ENCODE peak calls at places on chromosomes 6 and 20, in five cellular contexts. L, I, J, N and E are unnamed samples.

GRCh38 chr6:150352321-150353296 is 16.2 kb upstream of the IYD start:
- DNase-seq in L (peak; percentile 66), I (no peak), J (peak; percentile 87), N (no peak), E (no peak)

GRCh38 chr6:37830225-37830624 is 10.7 kb downstream of the ZFAND3 start:
- DNase-seq in L (no peak), I (no peak), J (no peak), N (no peak), E (no peak)

GRCh38 chr6:136539967-136540366 is 10.3 kb downstream of the MAP7 start:
- DNase-seq in L (no peak), I (no peak), J (no peak), N (no peak), E (no peak)

GRCh38 chr6:5610640-5611039 is 349.3 kb downstream of the FARS2 start:
- DNase-seq in L (no peak), I (no peak), J (no peak), N (no peak), E (no peak)

GRCh38 chr20:3808141-3808479 is 12.0 kb downstream of the CDC25B start:
- DNase-seq in L (peak; percentile 98), I (no peak), J (peak; percentile 96), N (no peak), E (no peak)

GRCh38 chr6:46419576-46420002 is 71.7 kb downstream of the RCAN2 start:
- DNase-seq in L (peak; percentile 85), I (no peak), J (peak; percentile 73), N (no peak), E (no peak)

GRCh38 chr6:148336901-148337300 is 5.7 kb upstream of the SASH1 start:
- DNase-seq in L (no peak), I (no peak), J (no peak), N (no peak), E (no peak)

GRCh38 chr6:163137504-163137903 is 277.0 kb upstream of the QKI start:
- DNase-seq in L (no peak), I (no peak), J (no peak), N (no peak), E (no peak)

GRCh38 chr20:22918286-22918983 is 116.7 kb upstream of the SSTR4 start:
- DNase-seq in L (no peak), I (no peak), J (no peak), N (no peak), E (no peak)

GRCh38 chr6:10404799-10405524 is 9.9 kb downstream of the TFAP2A start:
- DNase-seq in L (no peak), I (no peak), J (no peak), N (no peak), E (no peak)

GRCh38 chr6:165218816-165219215 is 90.6 kb downstream of the C6orf118 start:
- DNase-seq in L (no peak), I (no peak), J (peak; percentile 65), N (no peak), E (no peak)

GRCh38 chr6:112372213-112372806 is 25.2 kb downstream of the RFPL4B start:
- DNase-seq in L (peak; percentile 59), I (no peak), J (peak; percentile 48), N (no peak), E (no peak)

GRCh38 chr20:44324343-44324742 is 12.5 kb upstream of the R3HDML start:
- DNase-seq in L (no peak), I (no peak), J (no peak), N (no peak), E (no peak)

GRCh38 chr6:147947521-147947920 is 395.1 kb upstream of the SASH1 start:
- DNase-seq in L (peak; percentile 83), I (no peak), J (peak; percentile 49), N (no peak), E (no peak)

GRCh38 chr6:44078795-44079671 is 48.2 kb downstream of the MRPL14 start:
- DNase-seq in L (peak; percentile 73), I (peak; percentile 85), J (peak; percentile 65), N (peak; percentile 72), E (peak; percentile 69)

GRCh38 chr6:72657798-72658197 is 35.9 kb downstream of the KCNQ5 start:
- DNase-seq in L (no peak), I (no peak), J (peak; percentile 62), N (no peak), E (no peak)

GRCh38 chr20:63739129-63740069 is at the start of gene SLC2A4RG:
- DNase-seq in L (peak; percentile 72), I (peak; percentile 91), J (peak; percentile 74), N (peak; percentile 66), E (no peak)

GRCh38 chr6:51960419-51960818 is 127.0 kb downstream of the PKHD1 start:
- DNase-seq in L (no peak), I (no peak), J (no peak), N (no peak), E (no peak)

GRCh38 chr20:21505810-21506530 is 7.9 kb downstream of the NKX2-2 start:
- DNase-seq in L (peak; percentile 38), I (peak; percentile 75), J (peak; percentile 29), N (peak; percentile 69), E (peak; percentile 59)

GRCh38 chr6:150016324-150017185 is 8.8 kb downstream of the RAET1L start:
- DNase-seq in L (peak; percentile 71), I (no peak), J (peak; percentile 67), N (peak; percentile 58), E (peak; percentile 45)

GRCh38 chr20:58888521-58889333 is 36.2 kb downstream of the GNAS start:
- DNase-seq in L (peak; percentile 80), I (peak; percentile 92), J (peak; percentile 81), N (peak; percentile 82), E (peak; percentile 73)

GRCh38 chr20:58137236-58137635 is 91.2 kb downstream of the ANKRD60 start:
- DNase-seq in L (no peak), I (no peak), J (no peak), N (no peak), E (no peak)

GRCh38 chr20:16428112-16428511 is 145.1 kb downstream of the KIF16B start:
- DNase-seq in L (no peak), I (no peak), J (no peak), N (no peak), E (no peak)

GRCh38 chr6:42787018-42787611 is 5.3 kb downstream of the BICRAL start:
- DNase-seq in L (no peak), I (no peak), J (no peak), N (no peak), E (no peak)

GRCh38 chr20:2873747-2874041 is 413 bp downstream of the PTPRA start:
- DNase-seq in L (no peak), I (peak; percentile 62), J (no peak), N (peak; percentile 66), E (peak; percentile 42)

GRCh38 chr6:108263371-108263770 is 2.5 kb upstream of the SNX3 start:
- DNase-seq in L (no peak), I (no peak), J (no peak), N (no peak), E (no peak)

GRCh38 chr6:41318648-41319565 is 16.5 kb upstream of the NCR2 start:
- DNase-seq in L (peak; percentile 80), I (peak; percentile 91), J (peak; percentile 70), N (peak; percentile 84), E (peak; percentile 70)

GRCh38 chr6:122789078-122789861 is at the start of gene SMPDL3A:
- DNase-seq in L (peak; percentile 96), I (peak; percentile 91), J (peak; percentile 78), N (no peak), E (no peak)

GRCh38 chr6:106702451-106703110 is 73.2 kb downstream of the QRSL1 start:
- DNase-seq in L (no peak), I (no peak), J (no peak), N (no peak), E (no peak)

GRCh38 chr6:35895560-35895959 is 25.3 kb downstream of the SRPK1 start:
- DNase-seq in L (no peak), I (no peak), J (no peak), N (no peak), E (no peak)

GRCh38 chr6:119022796-119023195 is 55.7 kb downstream of the FAM184A start:
- DNase-seq in L (no peak), I (no peak), J (no peak), N (no peak), E (no peak)